ENCODE peak calls at places on chromosomes 2 and 18, in six cellular contexts. L, M, W, A, D and I are unnamed samples.

GRCh38 chr2:240922982-240923537 is 16.9 kb downstream of the CROCC2 start:
- DNase-seq in L (no peak), M (no peak), W (no peak), A (peak), D (no peak), I (peak)

GRCh38 chr18:76822510-76823165 is at the start of gene ZNF236:
- DNase-seq in L (peak), M (peak), W (peak), A (peak), D (peak), I (peak)

GRCh38 chr2:191682148-191682547 is 4.2 kb downstream of the NABP1 start:
- DNase-seq in L (no peak), M (no peak), W (no peak), A (no peak), D (no peak), I (no peak)

GRCh38 chr2:105577762-105578161 is 166.9 kb upstream of the NCK2 start:
- DNase-seq in L (no peak), M (no peak), W (no peak), A (no peak), D (no peak), I (no peak)

GRCh38 chr2:42925742-42926437 is 133.5 kb upstream of the HAAO start:
- DNase-seq in L (peak), M (no peak), W (no peak), A (no peak), D (no peak), I (no peak)

GRCh38 chr2:230660294-230661060 is 52.2 kb upstream of the CAB39 start:
- DNase-seq in L (no peak), M (no peak), W (no peak), A (peak), D (no peak), I (no peak)

GRCh38 chr18:62531931-62532330 is 9.1 kb downstream of the ZCCHC2 start:
- DNase-seq in L (no peak), M (no peak), W (no peak), A (no peak), D (no peak), I (peak)

GRCh38 chr2:105398522-105399206 is at the start of gene FHL2:
- DNase-seq in L (no peak), M (peak), W (peak), A (peak), D (peak), I (peak)

GRCh38 chr2:9306910-9307309 is 100.3 kb downstream of the ASAP2 start:
- DNase-seq in L (no peak), M (no peak), W (no peak), A (no peak), D (no peak), I (no peak)

GRCh38 chr2:190860985-190861721 is 19.5 kb upstream of the GLS start:
- DNase-seq in L (no peak), M (no peak), W (peak), A (no peak), D (no peak), I (no peak)

GRCh38 chr18:1708006-1708405 is 803.3 kb downstream of the ADCYAP1 start:
- DNase-seq in L (no peak), M (no peak), W (no peak), A (no peak), D (no peak), I (no peak)

GRCh38 chr18:32735781-32736180 is 37.0 kb downstream of the KLHL14 start:
- DNase-seq in L (peak), M (no peak), W (peak), A (no peak), D (no peak), I (no peak)

GRCh38 chr2:25521665-25522387 is 151.6 kb downstream of the DTNB start:
- DNase-seq in L (peak), M (peak), W (peak), A (no peak), D (no peak), I (peak)

GRCh38 chr2:56369316-56369715 is 185.5 kb downstream of the CCDC85A start:
- DNase-seq in L (no peak), M (no peak), W (peak), A (no peak), D (no peak), I (no peak)

GRCh38 chr2:109712126-109712455 is 82.0 kb upstream of the RGPD5 start:
- DNase-seq in L (no peak), M (no peak), W (no peak), A (no peak), D (no peak), I (no peak)

GRCh38 chr2:10282621-10283105 is 20.0 kb upstream of the HPCAL1 start:
- DNase-seq in L (no peak), M (no peak), W (no peak), A (no peak), D (no peak), I (no peak)

GRCh38 chr2:157261199-157261782 is 3.8 kb downstream of the GALNT5 start:
- DNase-seq in L (peak), M (no peak), W (peak), A (peak), D (no peak), I (no peak)

GRCh38 chr18:75211721-75212625 is 1.4 kb downstream of the TSHZ1 start:
- DNase-seq in L (no peak), M (peak), W (peak), A (peak), D (no peak), I (no peak)

GRCh38 chr18:340044-340443 is 72.2 kb upstream of the THOC1 start:
- DNase-seq in L (no peak), M (no peak), W (no peak), A (no peak), D (no peak), I (no peak)

GRCh38 chr2:210673117-210673516 is 116.7 kb downstream of the CPS1 start:
- DNase-seq in L (no peak), M (no peak), W (no peak), A (no peak), D (no peak), I (no peak)

GRCh38 chr18:3221496-3221895 is 1.7 kb upstream of the MYOM1 start:
- DNase-seq in L (no peak), M (no peak), W (no peak), A (no peak), D (no peak), I (no peak)

GRCh38 chr2:149561309-149561926 is 26.2 kb downstream of the MMADHC start:
- DNase-seq in L (peak), M (peak), W (peak), A (no peak), D (no peak), I (peak)

GRCh38 chr2:174014699-174015070 is 49.5 kb upstream of the SP3 start:
- DNase-seq in L (peak), M (no peak), W (no peak), A (no peak), D (no peak), I (peak)

GRCh38 chr2:173307287-173307686 is 47.4 kb upstream of the CDCA7 start:
- DNase-seq in L (no peak), M (peak), W (no peak), A (no peak), D (no peak), I (no peak)

GRCh38 chr2:215136669-215137328 is 1.6 kb downstream of the ABCA12 start:
- DNase-seq in L (no peak), M (no peak), W (peak), A (no peak), D (no peak), I (no peak)

GRCh38 chr2:38671303-38671702 is 5.4 kb downstream of the GALM start:
- DNase-seq in L (no peak), M (no peak), W (no peak), A (no peak), D (no peak), I (no peak)

GRCh38 chr18:13246591-13246990 is 28.0 kb downstream of the LDLRAD4 start:
- DNase-seq in L (no peak), M (no peak), W (no peak), A (no peak), D (no peak), I (no peak)

GRCh38 chr2:80303006-80303741 is 1.4 kb downstream of the LRRTM1 start:
- DNase-seq in L (no peak), M (no peak), W (no peak), A (no peak), D (no peak), I (no peak)